ENCODE peak calls at places on chromosomes 13 and 19, in four cellular contexts. F, Q, K and Y are unnamed samples.

GRCh38 chr19:44718441-44719261 is 19.7 kb downstream of the CEACAM16 start:
- DNase-seq in K (no peak), F (peak), Q (no peak), Y (no peak)

GRCh38 chr19:2806736-2807378 is 12.8 kb upstream of the ZNF554 start:
- DNase-seq in Q (no peak), F (no peak), K (no peak), Y (no peak)

GRCh38 chr19:55600336-55601028 is 394 bp downstream of the ZNF524 start:
- DNase-seq in F (no peak), K (peak), Q (peak), Y (no peak)

GRCh38 chr13:113470073-113470472 is 16.8 kb upstream of the ADPRHL1 start:
- DNase-seq in Q (no peak), K (no peak), F (no peak), Y (no peak)

GRCh38 chr19:7224205-7224833 is 69.9 kb downstream of the INSR start:
- DNase-seq in Q (no peak), K (peak), F (peak), Y (no peak)

GRCh38 chr19:42281175-42282035 is 12.4 kb downstream of the CIC start:
- DNase-seq in F (peak), Q (no peak), K (peak), Y (peak)

GRCh38 chr19:34733826-34734600 is at the start of gene ZNF181:
- DNase-seq in F (peak), Q (peak), K (peak), Y (peak)

GRCh38 chr19:29675650-29676186 is 10.5 kb downstream of the PLEKHF1 start:
- DNase-seq in F (peak), Q (no peak), K (no peak), Y (no peak)

GRCh38 chr19:21850636-21851255 is 14.8 kb upstream of the ZNF43 start:
- DNase-seq in K (no peak), F (no peak), Q (no peak), Y (no peak)

GRCh38 chr19:54332149-54332548 is 6.8 kb downstream of the LILRA4 start:
- DNase-seq in Q (no peak), F (no peak), K (no peak), Y (no peak)

GRCh38 chr19:2455481-2456300 is 1.1 kb downstream of the LMNB2 start:
- DNase-seq in K (no peak), Q (no peak), F (no peak), Y (no peak)

GRCh38 chr19:8113017-8113416 is 36.4 kb downstream of the FBN3 start:
- DNase-seq in F (peak), Q (no peak), K (no peak), Y (no peak)

GRCh38 chr19:12792853-12793289 is 1.6 kb downstream of the JUNB start:
- DNase-seq in F (no peak), Q (no peak), K (no peak), Y (no peak)

GRCh38 chr13:48775804-48776203 is 122.1 kb downstream of the CYSLTR2 start:
- DNase-seq in Q (no peak), K (no peak), F (no peak), Y (no peak)

GRCh38 chr19:28836366-28836765 is 376.6 kb downstream of the UQCRFS1 start:
- DNase-seq in Q (no peak), F (no peak), K (no peak), Y (no peak)

GRCh38 chr19:40365613-40366401 is 17.3 kb downstream of the PLD3 start:
- DNase-seq in F (peak), K (peak), Q (peak), Y (peak)

GRCh38 chr13:111659842-111660241 is 339.4 kb downstream of the TEX29 start:
- DNase-seq in K (no peak), F (no peak), Q (no peak), Y (no peak)

GRCh38 chr19:55348317-55349034 is 6.0 kb downstream of the COX6B2 start:
- DNase-seq in F (no peak), Q (no peak), K (no peak), Y (no peak)

GRCh38 chr13:54965881-54966280 is 1937.3 kb downstream of the OLFM4 start:
- DNase-seq in Q (no peak), K (no peak), F (no peak), Y (no peak)

GRCh38 chr19:16161848-16162247 is 11.5 kb downstream of the CIB3 start:
- DNase-seq in F (no peak), Q (no peak), K (no peak), Y (no peak)

GRCh38 chr19:7522072-7522922 is at the start of gene MCOLN1:
- DNase-seq in K (peak), Q (peak), F (peak), Y (peak)

GRCh38 chr19:13212759-13213330 is 62.6 kb downstream of the IER2 start:
- DNase-seq in K (peak), Q (no peak), F (peak), Y (peak)

GRCh38 chr13:24181991-24182702 is 21.6 kb downstream of the SPATA13 start:
- DNase-seq in K (no peak), F (peak), Q (no peak), Y (no peak)

GRCh38 chr19:41324921-41325639 is 15.1 kb downstream of the CCDC97 start:
- DNase-seq in F (no peak), K (peak), Q (no peak), Y (no peak)

GRCh38 chr19:33064117-33064777 is 441 bp downstream of the RHPN2 start:
- DNase-seq in Q (no peak), F (peak), K (no peak), Y (no peak)

GRCh38 chr19:9146882-9147281 is 6.7 kb downstream of the ZNF317 start:
- DNase-seq in Q (no peak), K (no peak), F (no peak), Y (no peak)

GRCh38 chr13:110430391-110431338 is 123.6 kb downstream of the COL4A2 start:
- DNase-seq in Q (no peak), F (no peak), K (no peak), Y (no peak)

GRCh38 chr13:34107814-34108213 is 289.9 kb downstream of the RFC3 start:
- DNase-seq in Q (no peak), F (no peak), K (no peak), Y (no peak)

GRCh38 chr19:19120308-19121156 is 17.7 kb downstream of the TMEM161A start:
- DNase-seq in F (peak), K (no peak), Q (no peak), Y (peak)

GRCh38 chr19:35037716-35038622 is 3.6 kb upstream of the HPN start:
- DNase-seq in Q (no peak), K (no peak), F (no peak), Y (no peak)

GRCh38 chr19:10114651-10115391 is 3.3 kb downstream of the P2RY11 start:
- DNase-seq in K (no peak), Q (no peak), F (no peak), Y (no peak)

GRCh38 chr19:30423481-30423880 is 51.3 kb downstream of the ZNF536 start:
- DNase-seq in K (no peak), Q (no peak), F (no peak), Y (no peak)

GRCh38 chr19:38049105-38049649 is 142.2 kb downstream of the SIPA1L3 start:
- DNase-seq in Q (no peak), F (no peak), K (no peak), Y (no peak)

GRCh38 chr19:20247016-20247683 is 80.1 kb downstream of the ZNF486 start:
- DNase-seq in K (no peak), F (no peak), Q (no peak), Y (peak)

GRCh38 chr13:39452412-39452811 is 150.6 kb downstream of the LHFPL6 start:
- DNase-seq in F (no peak), K (no peak), Q (no peak), Y (no peak)

GRCh38 chr13:52454459-52454824 is 836 bp upstream of the CKAP2 start:
- DNase-seq in K (peak), F (no peak), Q (no peak), Y (no peak)

GRCh38 chr19:46610851-46611770 is 10.0 kb downstream of the CALM3 start:
- DNase-seq in Q (no peak), F (peak), K (no peak), Y (no peak)

GRCh38 chr13:79258489-79258888 is 147.6 kb downstream of the RBM26 start:
- DNase-seq in K (no peak), Q (no peak), F (no peak), Y (no peak)

GRCh38 chr19:12965017-12965811 is 4.2 kb upstream of the DAND5 start:
- DNase-seq in F (peak), Q (peak), K (peak), Y (peak)